ENCODE peak calls at places on chromosome 13, in four cellular contexts. One of them, this sample, is unnamed.

GRCh38 chr13:31476266-31476665 is 263.1 kb upstream of the RXFP2 start:
- DNase-seq in astrocyte: peak
- DNase-seq in pancreas: no peak
- DNase-seq in foreskin keratinocyte: no peak
- DNase-seq in this sample: no peak

GRCh38 chr13:30331331-30331771 is 24.0 kb upstream of the KATNAL1 start:
- DNase-seq in foreskin keratinocyte: no peak
- DNase-seq in pancreas: no peak
- DNase-seq in astrocyte: no peak
- DNase-seq in this sample: no peak

GRCh38 chr13:110409581-110409992 is 102.5 kb downstream of the COL4A2 start:
- DNase-seq in astrocyte: peak
- DNase-seq in foreskin keratinocyte: no peak
- DNase-seq in pancreas: no peak
- DNase-seq in this sample: peak

GRCh38 chr13:25783076-25783475 is 268.7 kb downstream of the SHISA2 start:
- DNase-seq in pancreas: no peak
- DNase-seq in foreskin keratinocyte: no peak
- DNase-seq in astrocyte: no peak
- DNase-seq in this sample: no peak

GRCh38 chr13:104594801-104595200 is 1528.6 kb upstream of the SLC10A2 start:
- DNase-seq in pancreas: no peak
- DNase-seq in foreskin keratinocyte: no peak
- DNase-seq in astrocyte: peak
- DNase-seq in this sample: no peak

GRCh38 chr13:91313103-91313502 is 34.4 kb upstream of the MIR17HG start:
- DNase-seq in pancreas: no peak
- DNase-seq in foreskin keratinocyte: no peak
- DNase-seq in astrocyte: no peak
- DNase-seq in this sample: peak

GRCh38 chr13:75752848-75753247 is 116.7 kb downstream of the LMO7 start:
- DNase-seq in pancreas: no peak
- DNase-seq in foreskin keratinocyte: no peak
- DNase-seq in astrocyte: no peak
- DNase-seq in this sample: no peak

GRCh38 chr13:21232196-21232595 is 55.7 kb downstream of the MRPL57 start:
- DNase-seq in astrocyte: no peak
- DNase-seq in pancreas: no peak
- DNase-seq in foreskin keratinocyte: peak
- DNase-seq in this sample: no peak

GRCh38 chr13:24923305-24923640 is 159.3 kb downstream of the RNF17 start:
- DNase-seq in pancreas: no peak
- DNase-seq in astrocyte: peak
- DNase-seq in foreskin keratinocyte: no peak
- DNase-seq in this sample: no peak

GRCh38 chr13:112928958-112929777 is 39.8 kb upstream of the MCF2L start:
- DNase-seq in pancreas: no peak
- DNase-seq in astrocyte: peak
- DNase-seq in foreskin keratinocyte: no peak
- DNase-seq in this sample: peak

GRCh38 chr13:72696590-72696989 is 30.8 kb downstream of the MZT1 start:
- DNase-seq in astrocyte: peak
- DNase-seq in pancreas: no peak
- DNase-seq in foreskin keratinocyte: no peak
- DNase-seq in this sample: peak

GRCh38 chr13:91574756-91575155 is 176.3 kb downstream of the GPC5 start:
- DNase-seq in astrocyte: peak
- DNase-seq in pancreas: no peak
- DNase-seq in foreskin keratinocyte: no peak
- DNase-seq in this sample: no peak

GRCh38 chr13:26628706-26629105 is 71.2 kb downstream of the WASF3 start:
- DNase-seq in astrocyte: peak
- DNase-seq in pancreas: no peak
- DNase-seq in foreskin keratinocyte: no peak
- DNase-seq in this sample: peak

GRCh38 chr13:49098771-49099512 is 121.2 kb upstream of the MLNR start:
- DNase-seq in pancreas: no peak
- DNase-seq in foreskin keratinocyte: no peak
- DNase-seq in astrocyte: no peak
- DNase-seq in this sample: peak

GRCh38 chr13:31742102-31742695 is 2.9 kb downstream of the RXFP2 start:
- DNase-seq in pancreas: peak
- DNase-seq in astrocyte: peak
- DNase-seq in foreskin keratinocyte: no peak
- DNase-seq in this sample: peak

GRCh38 chr13:40910324-40911050 is 108.6 kb downstream of the ELF1 start:
- DNase-seq in pancreas: no peak
- DNase-seq in astrocyte: peak
- DNase-seq in foreskin keratinocyte: no peak
- DNase-seq in this sample: peak

GRCh38 chr13:27125357-27126282 is 46.0 kb downstream of the USP12 start:
- DNase-seq in pancreas: no peak
- DNase-seq in astrocyte: no peak
- DNase-seq in foreskin keratinocyte: peak
- DNase-seq in this sample: peak

GRCh38 chr13:114064516-114065140 is 67.8 kb downstream of the RASA3 start:
- DNase-seq in foreskin keratinocyte: no peak
- DNase-seq in astrocyte: no peak
- DNase-seq in pancreas: no peak
- DNase-seq in this sample: no peak

GRCh38 chr13:113460599-113460998 is 7.3 kb upstream of the ADPRHL1 start:
- DNase-seq in foreskin keratinocyte: no peak
- DNase-seq in pancreas: peak
- DNase-seq in astrocyte: no peak
- DNase-seq in this sample: peak

GRCh38 chr13:19596960-19597361 is 35.6 kb upstream of the TPTE2 start:
- DNase-seq in foreskin keratinocyte: no peak
- DNase-seq in astrocyte: peak
- DNase-seq in pancreas: no peak
- DNase-seq in this sample: peak

GRCh38 chr13:30872685-30873443 is 33.2 kb upstream of the MEDAG start:
- DNase-seq in pancreas: no peak
- DNase-seq in astrocyte: peak
- DNase-seq in foreskin keratinocyte: no peak
- DNase-seq in this sample: no peak

GRCh38 chr13:111494641-111495040 is 174.2 kb downstream of the TEX29 start:
- DNase-seq in astrocyte: no peak
- DNase-seq in pancreas: no peak
- DNase-seq in foreskin keratinocyte: no peak
- DNase-seq in this sample: no peak

GRCh38 chr13:71852082-71852481 is 14.9 kb downstream of the DACH1 start:
- DNase-seq in foreskin keratinocyte: no peak
- DNase-seq in astrocyte: no peak
- DNase-seq in pancreas: no peak
- DNase-seq in this sample: no peak

GRCh38 chr13:77859450-77859849 is 59.2 kb downstream of the EDNRB start:
- DNase-seq in foreskin keratinocyte: no peak
- DNase-seq in pancreas: no peak
- DNase-seq in astrocyte: peak
- DNase-seq in this sample: no peak

GRCh38 chr13:110228936-110229904 is 77.7 kb downstream of the COL4A1 start:
- DNase-seq in pancreas: no peak
- DNase-seq in astrocyte: no peak
- DNase-seq in foreskin keratinocyte: no peak
- DNase-seq in this sample: peak

GRCh38 chr13:23570099-23570926 is at the start of gene TNFRSF19:
- DNase-seq in pancreas: no peak
- DNase-seq in foreskin keratinocyte: no peak
- DNase-seq in astrocyte: peak
- DNase-seq in this sample: peak

GRCh38 chr13:80454245-80454644 is 113.3 kb upstream of the SPRY2 start:
- DNase-seq in pancreas: no peak
- DNase-seq in foreskin keratinocyte: peak
- DNase-seq in astrocyte: peak
- DNase-seq in this sample: peak

GRCh38 chr13:52112606-52113005 is 16.3 kb downstream of the NEK5 start:
- DNase-seq in astrocyte: no peak
- DNase-seq in foreskin keratinocyte: no peak
- DNase-seq in pancreas: no peak
- DNase-seq in this sample: no peak

GRCh38 chr13:44583126-44583525 is 7.0 kb upstream of the TSC22D1 start:
- DNase-seq in foreskin keratinocyte: no peak
- DNase-seq in pancreas: no peak
- DNase-seq in astrocyte: peak
- DNase-seq in this sample: no peak
- TF ChIP-seq CTCF in foreskin keratinocyte: no peak
- TF ChIP-seq CTCF in pancreas: no peak
- TF ChIP-seq CTCF in astrocyte: no peak
- TF ChIP-seq CTCF in this sample: no peak

GRCh38 chr13:50796463-50796862 is 47.0 kb downstream of the DLEU7 start:
- DNase-seq in pancreas: no peak
- DNase-seq in astrocyte: no peak
- DNase-seq in foreskin keratinocyte: no peak
- DNase-seq in this sample: no peak
- TF ChIP-seq CTCF in pancreas: no peak
- TF ChIP-seq CTCF in astrocyte: no peak
- TF ChIP-seq CTCF in foreskin keratinocyte: no peak
- TF ChIP-seq CTCF in this sample: no peak

DNA sequence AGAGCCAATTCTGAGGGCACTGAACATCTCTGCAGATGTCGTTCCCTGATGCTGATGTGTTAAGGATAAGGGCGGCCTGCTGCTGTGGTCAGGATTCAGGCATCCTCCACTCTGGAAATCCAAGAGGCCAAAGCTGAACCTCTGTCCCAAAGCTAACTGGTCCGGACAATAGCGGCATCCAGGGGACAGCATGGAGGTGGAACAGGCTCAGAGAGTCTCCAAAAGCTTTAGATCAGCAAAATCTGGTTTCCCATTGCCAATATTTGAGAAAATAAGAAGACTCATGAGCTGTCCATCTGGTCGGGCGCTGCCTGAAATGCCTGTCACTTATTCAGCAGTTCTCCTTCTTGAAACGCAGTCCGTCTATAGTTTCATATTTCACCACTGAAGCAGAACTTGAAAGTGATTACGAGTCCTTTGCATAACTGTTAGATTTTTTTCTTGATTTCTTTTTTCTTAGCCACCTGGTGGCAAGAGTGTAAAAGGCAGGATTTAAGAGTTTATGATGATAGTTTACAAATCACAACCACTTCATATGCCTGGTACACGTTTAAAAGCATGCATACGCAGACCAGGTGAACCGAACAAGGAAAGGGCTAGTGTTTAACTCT is 45.9 kb downstream of the GGACT start:
- DNase-seq in astrocyte: peak
- DNase-seq in pancreas: no peak
- DNase-seq in foreskin keratinocyte: peak
- DNase-seq in this sample: peak
- TF ChIP-seq CTCF in astrocyte: peak
- TF ChIP-seq CTCF in pancreas: no peak
- TF ChIP-seq CTCF in foreskin keratinocyte: peak
- TF ChIP-seq CTCF in this sample: peak

DNA sequence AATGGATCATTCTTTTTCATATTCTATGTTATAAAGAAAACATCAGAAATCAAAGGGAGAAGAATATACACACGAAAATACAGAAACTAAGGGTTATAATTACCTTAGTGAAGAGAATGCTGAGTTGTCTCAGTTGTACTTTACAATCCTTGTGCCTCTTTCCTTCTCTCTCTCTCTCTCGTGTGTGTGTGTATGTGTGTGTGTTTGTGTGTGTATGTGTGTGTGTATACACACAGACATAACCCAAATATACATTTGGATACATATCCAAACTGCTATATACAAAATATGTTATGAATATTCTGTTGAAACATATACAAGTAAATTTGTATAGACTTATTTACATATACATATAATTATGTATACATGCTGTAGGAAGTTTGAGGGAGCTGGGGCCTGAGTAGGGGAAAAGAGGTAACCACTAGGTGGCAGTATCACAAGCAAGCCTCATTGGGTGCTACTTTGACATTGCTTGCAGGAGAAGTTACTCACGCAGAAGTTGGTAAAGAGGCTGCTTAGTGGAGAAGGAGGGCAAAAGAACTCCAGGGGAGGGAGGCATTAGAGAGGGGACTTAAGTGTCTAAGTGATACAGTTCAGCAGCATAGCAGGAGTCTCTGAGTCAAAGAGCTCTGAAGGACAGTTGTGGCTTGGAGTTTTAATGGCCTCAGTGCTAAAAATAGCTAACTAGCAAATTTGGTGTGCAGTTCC is 465.1 kb upstream of the PCDH20 start:
- DNase-seq in astrocyte: no peak
- DNase-seq in pancreas: no peak
- DNase-seq in foreskin keratinocyte: no peak
- DNase-seq in this sample: peak
- TF ChIP-seq CTCF in astrocyte: peak
- TF ChIP-seq CTCF in pancreas: no peak
- TF ChIP-seq CTCF in foreskin keratinocyte: peak
- TF ChIP-seq CTCF in this sample: peak

GRCh38 chr13:101155920-101156319 is 260.4 kb downstream of the NALCN start:
- DNase-seq in foreskin keratinocyte: no peak
- DNase-seq in pancreas: no peak
- DNase-seq in astrocyte: no peak
- DNase-seq in this sample: no peak
- TF ChIP-seq CTCF in foreskin keratinocyte: peak
- TF ChIP-seq CTCF in pancreas: no peak
- TF ChIP-seq CTCF in astrocyte: peak
- TF ChIP-seq CTCF in this sample: peak

This sample was measured in bronchial epithelial cell.